ENCODE peak calls at places on chromosomes 5 and 9, in ten cellular contexts. R is islet precursor cell; N is fibroblast of the conjunctiva; J is uterus; F is body of pancreas; O is GM06990; W is amniotic stem cell; P is M059J; G is HTR-8/SVneo; U is activated naive CD4-positive, alpha-beta T cell treated with Interleukin-2 at 50 U/mL for 16 hours. E is an unnamed sample.

GRCh38 chr9:684950-685340 is 156.6 kb upstream of the DMRT1 start:
- DNase-seq in R (no peak), N (peak; percentile 64), J (no peak), F (no peak), O (no peak), W (peak; percentile 86), P (peak; percentile 73), G (no peak), U (no peak), E (no peak)

GRCh38 chr5:126031989-126032716 is 391.1 kb upstream of the GRAMD2B start:
- DNase-seq in R (no peak), N (peak; percentile 60), J (peak; percentile 23), F (peak; percentile 11), O (no peak), W (peak; percentile 5), P (peak; percentile 64), G (no peak), U (no peak), E (no peak)

GRCh38 chr5:8327016-8327415 is 458.1 kb downstream of the MTRR start:
- DNase-seq in R (no peak), N (no peak), J (no peak), F (no peak), O (no peak), W (no peak), P (no peak), G (no peak), U (no peak), E (no peak)

GRCh38 chr9:88829276-88829675 is 162.0 kb upstream of the S1PR3 start:
- DNase-seq in R (no peak), N (no peak), J (no peak), F (no peak), O (no peak), W (no peak), P (peak; percentile 61), G (no peak), U (peak; percentile 12), E (no peak)

GRCh38 chr9:73155968-73156592 is 4.4 kb downstream of the ANXA1 start:
- DNase-seq in R (no peak), N (no peak), J (no peak), F (no peak), O (no peak), W (no peak), P (no peak), G (no peak), U (no peak), E (no peak)

GRCh38 chr5:89300426-89300970 is 417.5 kb upstream of the MEF2C start:
- DNase-seq in R (no peak), N (no peak), J (no peak), F (no peak), O (no peak), W (no peak), P (no peak), G (no peak), U (no peak), E (no peak)

GRCh38 chr5:179166886-179167841 is 107.0 kb downstream of the ZNF354C start:
- DNase-seq in R (peak; percentile 58), N (peak; percentile 29), J (peak; percentile 73), F (peak; percentile 36), O (peak; percentile 48), W (no peak), P (peak; percentile 5), G (peak; percentile 41), U (peak; percentile 55), E (peak; percentile 79)

GRCh38 chr5:113337515-113338140 is 97.2 kb downstream of the TSSK1B start:
- DNase-seq in R (no peak), N (no peak), J (no peak), F (no peak), O (no peak), W (no peak), P (peak; percentile 22), G (no peak), U (no peak), E (no peak)

GRCh38 chr9:72458153-72458552 is 63.3 kb upstream of the TMC1 start:
- DNase-seq in R (no peak), N (no peak), J (no peak), F (no peak), O (no peak), W (no peak), P (no peak), G (no peak), U (no peak), E (no peak)

GRCh38 chr9:35826071-35826701 is 2.3 kb downstream of the FAM221B start:
- DNase-seq in R (no peak), N (peak; percentile 49), J (no peak), F (peak; percentile 68), O (peak; percentile 50), W (peak; percentile 43), P (peak; percentile 70), G (peak; percentile 49), U (peak; percentile 26), E (no peak)

GRCh38 chr5:132183723-132184122 is 43.9 kb downstream of the P4HA2 start:
- DNase-seq in R (no peak), N (no peak), J (no peak), F (no peak), O (no peak), W (no peak), P (peak; percentile 57), G (no peak), U (no peak), E (no peak)

GRCh38 chr5:69217732-69218568 is 16.7 kb upstream of the CDK7 start:
- DNase-seq in R (peak; percentile 97), N (peak; percentile 89), J (peak; percentile 97), F (peak; percentile 98), O (peak; percentile 98), W (peak; percentile 81), P (peak; percentile 89), G (peak; percentile 90), U (peak; percentile 92), E (peak; percentile 98)

GRCh38 chr5:36664762-36665161 is 58.4 kb downstream of the SLC1A3 start:
- DNase-seq in R (peak; percentile 76), N (no peak), J (no peak), F (peak; percentile 31), O (no peak), W (no peak), P (peak; percentile 79), G (no peak), U (no peak), E (peak; percentile 49)

GRCh38 chr5:118295045-118295444 is 693.3 kb downstream of the DTWD2 start:
- DNase-seq in R (no peak), N (no peak), J (no peak), F (no peak), O (no peak), W (no peak), P (no peak), G (no peak), U (no peak), E (no peak)

GRCh38 chr9:83000765-83001164 is 62.2 kb downstream of the RASEF start:
- DNase-seq in R (no peak), N (no peak), J (no peak), F (no peak), O (no peak), W (no peak), P (no peak), G (no peak), U (no peak), E (no peak)

GRCh38 chr9:99419099-99419498 is 197.0 kb downstream of the SEC61B start:
- DNase-seq in R (no peak), N (peak; percentile 57), J (no peak), F (no peak), O (no peak), W (no peak), P (no peak), G (no peak), U (no peak), E (no peak)